ENCODE peak calls at places on chromosome 21, in eight cellular contexts. W is fibroblast of lung, G is brain microvascular endothelial cell, L is B cell, C is heart left ventricle, V is fibroblast of mammary gland, K is PC-3, E is cardiac muscle cell. F is an unnamed sample.

GRCh38 chr21:17613242-17613676 is 558 bp upstream of the BTG3 start:
- DNase-seq in W (peak; percentile 32), C (peak; percentile 68), L (no peak), E (no peak), K (no peak), V (peak; percentile 10), G (no peak), F (peak; percentile 12)

GRCh38 chr21:15826908-15827601 is 97.3 kb downstream of the USP25 start:
- DNase-seq in L (no peak), E (no peak), G (no peak), C (no peak), V (no peak), W (no peak), K (no peak), F (no peak)

GRCh38 chr21:27534211-27534610 is 567.3 kb upstream of the ADAMTS5 start:
- DNase-seq in W (no peak), L (no peak), K (peak; percentile 7), C (no peak), G (no peak), E (no peak), V (peak; percentile 21), F (no peak)

GRCh38 chr21:41802684-41803083 is 35.8 kb upstream of the RIPK4 start:
- DNase-seq in G (no peak), L (no peak), E (no peak), W (peak; percentile 50), K (peak; percentile 57), V (peak; percentile 53), C (no peak), F (peak; percentile 4)

GRCh38 chr21:37370152-37371040 is 3.8 kb downstream of the DYRK1A start:
- DNase-seq in E (no peak), K (peak; percentile 80), C (no peak), W (peak; percentile 79), G (no peak), V (peak; percentile 69), L (no peak), F (peak; percentile 70)

GRCh38 chr21:16287060-16287459 is 557.3 kb downstream of the USP25 start:
- DNase-seq in L (no peak), G (no peak), V (no peak), W (no peak), K (no peak), C (no peak), E (no peak), F (no peak)

GRCh38 chr21:42234464-42235241 is 15.7 kb downstream of the ABCG1 start:
- DNase-seq in C (peak; percentile 88), E (peak; percentile 87), G (peak; percentile 24), W (peak; percentile 25), L (peak; percentile 91), V (no peak), K (peak; percentile 63), F (peak; percentile 31)

GRCh38 chr21:27569091-27569490 is 602.2 kb upstream of the ADAMTS5 start:
- DNase-seq in E (no peak), L (no peak), K (no peak), C (no peak), V (peak; percentile 33), W (peak; percentile 34), G (no peak), F (no peak)

GRCh38 chr21:16363563-16363962 is 633.8 kb downstream of the USP25 start:
- DNase-seq in E (peak; percentile 34), L (no peak), K (no peak), V (no peak), G (no peak), W (no peak), C (no peak), F (no peak)

GRCh38 chr21:38337793-38338192 is 81.0 kb downstream of the KCNJ15 start:
- DNase-seq in K (no peak), V (no peak), W (no peak), E (no peak), C (no peak), L (no peak), G (no peak), F (no peak)

GRCh38 chr21:43904316-43904925 is 39.4 kb downstream of the AGPAT3 start:
- DNase-seq in K (no peak), C (no peak), V (no peak), E (no peak), W (no peak), L (no peak), G (no peak), F (no peak)

GRCh38 chr21:15001773-15002647 is 62.8 kb downstream of the NRIP1 start:
- DNase-seq in W (no peak), K (no peak), L (no peak), C (no peak), E (no peak), V (no peak), G (no peak), F (no peak)

GRCh38 chr21:39347537-39347936 is 1.4 kb downstream of the HMGN1 start:
- DNase-seq in G (no peak), E (no peak), C (no peak), V (no peak), L (no peak), K (no peak), W (no peak), F (no peak)
- TF ChIP-seq CTCF in G (no peak), E (no peak), C (no peak), V (no peak), L (no peak), K (no peak), W (no peak), F (no peak)

GRCh38 chr21:20570824-20571232 is 427.4 kb upstream of the NCAM2 start:
- DNase-seq in V (no peak), L (no peak), G (no peak), K (peak; percentile 22), W (no peak), C (no peak), E (no peak), F (no peak)
- TF ChIP-seq CTCF in V (no peak), L (no peak), G (no peak), K (no peak), W (no peak), C (no peak), E (no peak), F (no peak)

DNA sequence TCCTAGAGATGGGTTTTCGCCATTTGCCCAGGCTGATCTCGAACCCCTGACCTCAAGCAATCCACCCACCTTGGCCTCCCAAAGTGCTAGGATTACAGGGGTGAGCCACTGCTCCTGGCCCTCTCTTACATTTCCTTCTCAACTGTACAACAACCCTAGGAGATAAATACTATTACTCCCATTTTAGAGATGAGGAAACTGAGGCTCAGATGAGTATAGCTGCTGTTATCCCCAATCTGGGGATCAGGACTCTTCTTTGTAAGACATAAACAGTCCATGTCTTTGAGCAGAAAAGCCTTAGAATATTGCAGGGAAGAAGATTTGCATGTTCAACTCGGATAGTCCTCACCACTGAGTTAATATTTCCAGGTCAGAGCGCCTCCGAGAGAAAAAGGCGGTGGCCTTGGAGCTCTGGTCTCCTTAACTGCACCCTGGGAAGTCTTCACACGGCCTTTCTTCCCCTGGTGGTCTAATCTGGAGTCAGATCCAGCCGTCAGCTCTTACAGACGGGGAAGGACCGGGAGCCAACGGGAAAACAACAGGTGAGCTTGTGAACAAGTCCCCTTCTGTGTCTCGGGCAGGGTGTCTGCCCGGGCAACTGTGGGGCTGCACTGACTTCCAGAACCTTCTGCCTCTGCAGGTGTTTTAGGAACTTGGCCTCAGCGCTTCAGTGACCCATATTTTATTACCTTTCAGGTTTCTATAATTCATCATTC is 5.9 kb upstream of the OLIG1 start:
- DNase-seq in L (no peak), G (no peak), C (no peak), K (no peak), W (no peak), V (no peak), E (no peak), F (no peak)
- TF ChIP-seq CTCF in L (no peak), G (no peak), C (no peak), K (no peak), W (no peak), V (no peak), E (no peak), F (no peak)

GRCh38 chr21:35510294-35510693 is 461.2 kb upstream of the RUNX1 start:
- DNase-seq in K (no peak), C (no peak), L (no peak), G (no peak), E (no peak), V (no peak), W (no peak), F (no peak)

GRCh38 chr21:35509004-35509704 is 460.1 kb upstream of the RUNX1 start:
- DNase-seq in C (no peak), K (no peak), G (no peak), E (no peak), V (no peak), W (no peak), L (no peak), F (no peak)

GRCh38 chr21:35511298-35512162 is 462.4 kb upstream of the RUNX1 start:
- DNase-seq in E (no peak), L (no peak), K (peak; percentile 89), V (peak; percentile 88), W (peak; percentile 37), C (no peak), G (peak; percentile 68), F (peak; percentile 47)

GRCh38 chr21:35506352-35506751 is 457.2 kb upstream of the RUNX1 start:
- DNase-seq in K (no peak), W (peak; percentile 56), G (no peak), E (no peak), L (no peak), V (no peak), C (no peak), F (no peak)

GRCh38 chr21:35508389-35508888 is 459.3 kb upstream of the RUNX1 start:
- DNase-seq in G (peak; percentile 76), W (peak; percentile 93), K (peak; percentile 92), V (peak; percentile 96), C (peak; percentile 75), E (no peak), L (no peak), F (peak; percentile 51)
- TF ChIP-seq CTCF in G (peak; percentile 64), W (peak; percentile 45), K (peak; percentile 88), V (peak; percentile 49), C (no peak), E (peak; percentile 64), L (no peak), F (peak; percentile 25)

DNA sequence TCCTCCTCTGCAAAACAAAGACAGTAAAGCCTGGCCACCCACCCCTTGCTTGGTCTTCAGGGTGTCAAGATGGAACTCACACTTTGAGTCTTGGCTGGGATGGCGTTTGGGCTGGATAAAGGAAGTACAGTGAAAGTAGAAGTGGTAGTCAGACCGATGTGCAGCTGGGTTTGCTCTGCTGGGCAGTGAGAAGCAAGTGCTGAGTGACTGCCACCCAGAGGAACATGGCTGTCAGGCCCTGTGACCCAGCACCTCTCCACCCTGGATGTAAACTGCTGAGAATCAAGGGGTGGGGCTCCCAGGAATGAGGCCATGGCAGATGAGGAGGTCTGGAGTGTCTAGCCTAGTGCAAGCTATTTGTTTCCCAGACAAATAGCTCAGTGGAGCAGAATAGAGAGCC is 51.2 kb downstream of the POFUT2 start:
- DNase-seq in E (no peak), C (no peak), G (no peak), K (peak; percentile 19), W (no peak), L (no peak), V (no peak), F (no peak)
- TF ChIP-seq CTCF in E (no peak), C (no peak), G (no peak), K (peak; percentile 22), W (no peak), L (no peak), V (no peak), F (no peak)

GRCh38 chr21:40074198-40074597 is 207.0 kb downstream of the PCP4 start:
- DNase-seq in G (no peak), V (no peak), E (peak; percentile 46), L (no peak), K (no peak), W (no peak), C (no peak), F (no peak)
- TF ChIP-seq CTCF in G (no peak), V (no peak), E (no peak), L (no peak), K (no peak), W (no peak), C (no peak), F (no peak)